ENCODE peak calls at places on chromosomes 13 and 19, in four cellular contexts. S is HL-60, A is GM12878, Z is K562. G is an unnamed sample.

GRCh38 chr19:18904334-18905057 is 8.5 kb upstream of the CERS1 start:
- DNase-seq in S (no peak), A (no peak), Z (no peak), G (no peak)

GRCh38 chr13:49421391-49421790 is 22.5 kb downstream of the CAB39L start:
- DNase-seq in S (no peak), A (peak; percentile 24), Z (peak; percentile 7), G (no peak)

GRCh38 chr19:41311072-41311471 is 1.1 kb downstream of the CCDC97 start:
- DNase-seq in S (no peak), A (no peak), Z (no peak), G (no peak)

GRCh38 chr13:43346427-43346826 is 323.0 kb downstream of the DNAJC15 start:
- DNase-seq in S (no peak), A (no peak), Z (no peak), G (no peak)

GRCh38 chr13:28329395-28330158 is 165.4 kb downstream of the FLT1 start:
- DNase-seq in S (no peak), A (no peak), Z (no peak), G (no peak)

GRCh38 chr19:11659612-11660011 is 62.3 kb downstream of the ZNF627 start:
- DNase-seq in S (no peak), A (no peak), Z (peak; percentile 47), G (no peak)

GRCh38 chr19:35623327-35624010 is 5.4 kb upstream of the RBM42 start:
- DNase-seq in S (no peak), A (no peak), Z (no peak), G (no peak)

GRCh38 chr19:18274776-18275356 is 614 bp upstream of the IQCN start:
- DNase-seq in S (peak; percentile 77), A (no peak), Z (peak; percentile 53), G (no peak)

GRCh38 chr13:25232937-25233515 is 54.3 kb downstream of the MTMR6 start:
- DNase-seq in S (peak; percentile 6), A (no peak), Z (peak; percentile 18), G (no peak)

GRCh38 chr19:17777840-17778620 is 16.9 kb upstream of the B3GNT3 start:
- DNase-seq in S (no peak), A (no peak), Z (peak; percentile 93), G (peak; percentile 65)

GRCh38 chr19:17766543-17767131 is 15.4 kb downstream of the FCHO1 start:
- DNase-seq in S (peak; percentile 81), A (no peak), Z (no peak), G (no peak)

GRCh38 chr19:21604351-21604926 is 99.0 kb downstream of the ZNF429 start:
- DNase-seq in S (no peak), A (no peak), Z (no peak), G (no peak)

GRCh38 chr19:55642153-55643002 is 1.1 kb upstream of the ZNF581 start:
- DNase-seq in S (no peak), A (no peak), Z (peak; percentile 28), G (no peak)

GRCh38 chr13:75749407-75749806 is 113.3 kb downstream of the LMO7 start:
- DNase-seq in S (no peak), A (no peak), Z (no peak), G (no peak)

GRCh38 chr19:18291019-18291524 is 9.7 kb upstream of the JUND start:
- DNase-seq in S (no peak), A (no peak), Z (no peak), G (no peak)

GRCh38 chr13:111492341-111492945 is 172.0 kb downstream of the TEX29 start:
- DNase-seq in S (no peak), A (no peak), Z (no peak), G (no peak)

GRCh38 chr13:80477641-80478443 is 136.9 kb upstream of the SPRY2 start:
- DNase-seq in S (no peak), A (no peak), Z (no peak), G (no peak)

GRCh38 chr13:79540504-79540903 is 59.5 kb downstream of the NDFIP2 start:
- DNase-seq in S (no peak), A (no peak), Z (no peak), G (no peak)

GRCh38 chr19:36638862-36639510 is 27.7 kb downstream of the ZNF461 start:
- DNase-seq in S (no peak), A (no peak), Z (no peak), G (no peak)

GRCh38 chr13:106899444-106899843 is 331.5 kb upstream of the ARGLU1 start:
- DNase-seq in S (no peak), A (no peak), Z (no peak), G (no peak)

GRCh38 chr13:34044041-34044440 is 226.1 kb downstream of the RFC3 start:
- DNase-seq in S (no peak), A (no peak), Z (no peak), G (no peak)

GRCh38 chr13:21071015-21071414 is 9.6 kb upstream of the LATS2 start:
- DNase-seq in S (no peak), A (no peak), Z (no peak), G (no peak)

GRCh38 chr13:26024558-26024957 is 27.3 kb downstream of the SHISA2 start:
- DNase-seq in S (no peak), A (no peak), Z (no peak), G (no peak)

GRCh38 chr19:8064866-8065486 is 12.4 kb downstream of the CCL25 start:
- DNase-seq in S (no peak), A (no peak), Z (no peak), G (no peak)

GRCh38 chr13:27522847-27523246 is 72.5 kb upstream of the MTIF3 start:
- DNase-seq in S (peak; percentile 14), A (no peak), Z (no peak), G (no peak)

GRCh38 chr19:46180701-46181385 is 32.8 kb downstream of the IGFL2 start:
- DNase-seq in S (no peak), A (no peak), Z (no peak), G (no peak)

GRCh38 chr19:55624109-55625003 is at the start of gene ZNF784:
- DNase-seq in S (peak; percentile 84), A (no peak), Z (peak; percentile 97), G (peak; percentile 89)

GRCh38 chr13:106533940-106534843 is 1.3 kb downstream of the EFNB2 start:
- DNase-seq in S (no peak), A (no peak), Z (no peak), G (no peak)

GRCh38 chr19:54684537-54684936 is 21.8 kb downstream of the LILRB4 start:
- DNase-seq in S (peak; percentile 51), A (no peak), Z (peak; percentile 46), G (no peak)

GRCh38 chr13:31982540-31982939 is 49.0 kb upstream of the FRY start:
- DNase-seq in S (peak; percentile 85), A (no peak), Z (no peak), G (no peak)

GRCh38 chr13:32491028-32491427 is 47.6 kb downstream of the N4BP2L2 start:
- DNase-seq in S (no peak), A (no peak), Z (no peak), G (no peak)

GRCh38 chr13:98706446-98707110 is 45.9 kb downstream of the SLC15A1 start:
- DNase-seq in S (no peak), A (peak; percentile 9), Z (no peak), G (no peak)

DNA sequence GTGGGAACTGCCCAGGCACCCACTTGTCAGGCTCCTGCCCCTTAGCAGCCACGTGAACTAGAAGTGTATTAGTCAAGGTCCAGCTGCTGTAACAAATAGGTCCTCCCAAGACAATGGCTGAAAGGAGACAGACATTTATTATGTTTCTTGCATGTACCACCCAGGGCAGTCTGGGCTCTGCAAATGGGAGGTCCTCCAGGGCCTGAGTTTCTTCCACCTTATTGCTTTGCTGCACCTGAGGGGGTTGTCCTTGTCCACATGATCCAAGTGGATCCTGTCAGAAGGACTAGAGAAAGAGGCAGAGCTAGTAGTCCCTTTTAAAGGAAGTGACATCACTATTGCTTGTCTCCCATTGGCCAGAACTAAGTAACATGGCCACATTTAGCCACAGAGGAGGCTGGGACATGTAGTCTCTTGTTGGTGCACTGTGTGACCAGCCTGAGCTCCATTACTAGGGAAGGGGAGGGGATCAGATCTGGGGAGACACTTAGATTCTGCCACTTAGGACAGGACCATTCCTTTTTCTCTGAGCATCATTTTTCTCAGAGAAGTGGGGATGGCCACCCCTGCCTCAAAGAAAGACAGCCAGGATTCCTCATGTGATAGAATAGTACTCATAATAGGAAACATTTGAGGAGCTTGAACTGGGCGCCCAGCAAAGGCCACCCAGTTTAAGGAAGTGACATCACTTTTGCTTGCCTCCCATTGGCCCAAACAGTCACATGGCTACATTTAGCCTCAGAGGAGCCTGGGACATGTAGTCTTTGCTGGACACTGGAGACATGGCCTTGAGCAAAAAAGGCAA is 15.1 kb downstream of the CC2D1A start:
- DNase-seq in S (peak; percentile 41), A (peak; percentile 25), Z (peak; percentile 74), G (no peak)
- TF ChIP-seq SPI1 in S (peak; percentile 53), A (peak; percentile 26), Z (peak; percentile 80), G (peak; percentile 35)

GRCh38 chr13:35699805-35700204 is 223.3 kb upstream of the MAB21L1 start:
- DNase-seq in S (no peak), A (no peak), Z (no peak), G (no peak)
- TF ChIP-seq SPI1 in S (no peak), A (no peak), Z (no peak), G (no peak)

GRCh38 chr19:48990400-48990799 is 2.7 kb downstream of the GYS1 start:
- DNase-seq in S (no peak), A (no peak), Z (no peak), G (no peak)
- TF ChIP-seq SPI1 in S (no peak), A (no peak), Z (no peak), G (no peak)

DNA sequence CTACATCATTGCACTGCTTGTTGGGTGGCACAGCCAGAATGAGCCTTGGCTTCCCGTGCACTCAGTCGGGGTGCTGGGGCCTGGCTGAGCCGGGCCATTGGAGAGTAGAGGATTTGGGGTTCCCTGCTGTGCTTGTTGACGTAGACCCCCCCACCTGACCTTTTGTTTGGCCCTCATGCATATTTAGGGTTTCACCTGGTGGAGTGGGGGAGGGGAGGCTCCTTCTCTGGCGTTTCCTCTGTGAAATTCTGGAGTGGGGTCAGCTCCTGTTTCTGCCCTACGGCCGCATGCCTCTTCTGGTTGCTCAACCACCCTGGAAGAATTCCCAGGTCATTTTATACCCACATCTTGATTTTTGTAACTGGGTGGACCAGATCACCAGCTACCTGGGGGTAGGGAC is 82.8 kb downstream of the SIPA1L3 start:
- DNase-seq in S (no peak), A (no peak), Z (no peak), G (no peak)
- TF ChIP-seq SPI1 in S (no peak), A (no peak), Z (no peak), G (no peak)

GRCh38 chr19:10219678-10220077 is 11.5 kb downstream of the S1PR2 start:
- DNase-seq in S (no peak), A (peak; percentile 88), Z (peak; percentile 44), G (no peak)
- TF ChIP-seq SPI1 in S (no peak), A (no peak), Z (no peak), G (no peak)

GRCh38 chr13:113550453-113550852 is 34.1 kb upstream of the TFDP1 start:
- DNase-seq in S (no peak), A (no peak), Z (no peak), G (no peak)

GRCh38 chr13:113552786-113553540 is 31.6 kb upstream of the TFDP1 start:
- DNase-seq in S (peak; percentile 21), A (no peak), Z (no peak), G (no peak)

GRCh38 chr13:113548778-113549621 is 35.6 kb upstream of the TFDP1 start:
- DNase-seq in S (no peak), A (no peak), Z (peak; percentile 27), G (no peak)

GRCh38 chr13:113552079-113552478 is 32.5 kb upstream of the TFDP1 start:
- DNase-seq in S (no peak), A (no peak), Z (no peak), G (no peak)

GRCh38 chr13:113551081-113552000 is 33.2 kb upstream of the TFDP1 start:
- DNase-seq in S (no peak), A (no peak), Z (no peak), G (no peak)
- TF ChIP-seq SPI1 in S (peak; percentile 21), A (no peak), Z (no peak), G (no peak)

G was measured in GM12891.